ENCODE peak calls at places on chromosomes 3 and 15, in four cellular contexts. One of them, this sample, is unnamed.

GRCh38 chr3:133944181-133944580 is 48.5 kb upstream of the RAB6B start:
- DNase-seq in adrenal gland: no peak
- DNase-seq in GM12891: no peak
- DNase-seq in erythroblast: no peak
- DNase-seq in this sample: no peak

GRCh38 chr3:57961828-57962447 is 46.3 kb upstream of the FLNB start:
- DNase-seq in adrenal gland: no peak
- DNase-seq in GM12891: no peak
- DNase-seq in erythroblast: peak
- DNase-seq in this sample: no peak

GRCh38 chr3:42980909-42981308 is 1.8 kb downstream of the GASK1A start:
- DNase-seq in adrenal gland: no peak
- DNase-seq in GM12891: no peak
- DNase-seq in erythroblast: no peak
- DNase-seq in this sample: no peak

GRCh38 chr3:13161021-13161759 is 88.0 kb upstream of the IQSEC1 start:
- DNase-seq in adrenal gland: no peak
- DNase-seq in GM12891: no peak
- DNase-seq in erythroblast: no peak
- DNase-seq in this sample: peak

GRCh38 chr3:50508821-50509220 is 5.4 kb upstream of the CACNA2D2 start:
- DNase-seq in adrenal gland: no peak
- DNase-seq in GM12891: no peak
- DNase-seq in erythroblast: no peak
- DNase-seq in this sample: no peak

GRCh38 chr3:86923071-86923476 is 67.9 kb downstream of the VGLL3 start:
- DNase-seq in adrenal gland: no peak
- DNase-seq in GM12891: no peak
- DNase-seq in erythroblast: no peak
- DNase-seq in this sample: peak

GRCh38 chr3:172512363-172512762 is 10.9 kb downstream of the TNFSF10 start:
- DNase-seq in adrenal gland: peak
- DNase-seq in GM12891: no peak
- DNase-seq in erythroblast: peak
- DNase-seq in this sample: no peak

GRCh38 chr15:38251726-38252480 is 733 bp upstream of the SPRED1 start:
- DNase-seq in adrenal gland: peak
- DNase-seq in GM12891: peak
- DNase-seq in erythroblast: peak
- DNase-seq in this sample: peak

GRCh38 chr3:107208100-107208499 is 169.1 kb upstream of the CCDC54 start:
- DNase-seq in adrenal gland: peak
- DNase-seq in GM12891: no peak
- DNase-seq in erythroblast: no peak
- DNase-seq in this sample: no peak

GRCh38 chr15:29140475-29141172 is 129.0 kb downstream of the NSMCE3 start:
- DNase-seq in adrenal gland: no peak
- DNase-seq in GM12891: no peak
- DNase-seq in erythroblast: no peak
- DNase-seq in this sample: no peak

GRCh38 chr15:49865925-49866757 is 245.3 kb downstream of the DTWD1 start:
- DNase-seq in adrenal gland: no peak
- DNase-seq in GM12891: no peak
- DNase-seq in erythroblast: no peak
- DNase-seq in this sample: no peak

GRCh38 chr3:187382609-187383151 is 14.5 kb downstream of the RTP4 start:
- DNase-seq in adrenal gland: no peak
- DNase-seq in GM12891: no peak
- DNase-seq in erythroblast: no peak
- DNase-seq in this sample: no peak

GRCh38 chr3:162492446-162493081 is 996.0 kb downstream of the OTOL1 start:
- DNase-seq in adrenal gland: no peak
- DNase-seq in GM12891: no peak
- DNase-seq in erythroblast: no peak
- DNase-seq in this sample: peak

GRCh38 chr15:70154440-70155347 is 57.0 kb upstream of the TLE3 start:
- DNase-seq in adrenal gland: peak
- DNase-seq in GM12891: no peak
- DNase-seq in erythroblast: no peak
- DNase-seq in this sample: no peak

GRCh38 chr3:58388550-58389061 is 45.0 kb downstream of the PDHB start:
- DNase-seq in adrenal gland: no peak
- DNase-seq in GM12891: no peak
- DNase-seq in erythroblast: no peak
- DNase-seq in this sample: no peak

GRCh38 chr3:193816656-193817311 is 223.8 kb downstream of the OPA1 start:
- DNase-seq in adrenal gland: peak
- DNase-seq in GM12891: no peak
- DNase-seq in erythroblast: no peak
- DNase-seq in this sample: no peak

GRCh38 chr15:98599911-98600685 is 48.2 kb upstream of the IGF1R start:
- DNase-seq in adrenal gland: peak
- DNase-seq in GM12891: peak
- DNase-seq in erythroblast: peak
- DNase-seq in this sample: no peak

GRCh38 chr3:24296441-24297205 is 198.0 kb downstream of the THRB start:
- DNase-seq in adrenal gland: no peak
- DNase-seq in GM12891: no peak
- DNase-seq in erythroblast: no peak
- DNase-seq in this sample: no peak

GRCh38 chr3:6622260-6622659 is 238.7 kb upstream of the GRM7 start:
- DNase-seq in adrenal gland: no peak
- DNase-seq in GM12891: no peak
- DNase-seq in erythroblast: no peak
- DNase-seq in this sample: no peak

GRCh38 chr3:110579841-110580550 is 491.6 kb upstream of the NECTIN3 start:
- DNase-seq in adrenal gland: no peak
- DNase-seq in GM12891: no peak
- DNase-seq in erythroblast: no peak
- DNase-seq in this sample: no peak

GRCh38 chr3:52128118-52128683 is 26.0 kb downstream of the POC1A start:
- DNase-seq in adrenal gland: peak
- DNase-seq in GM12891: no peak
- DNase-seq in erythroblast: peak
- DNase-seq in this sample: peak

GRCh38 chr3:23488618-23489017 is 285.5 kb downstream of the UBE2E2 start:
- DNase-seq in adrenal gland: no peak
- DNase-seq in GM12891: no peak
- DNase-seq in erythroblast: no peak
- DNase-seq in this sample: no peak

GRCh38 chr3:188153949-188154757 is at the start of gene LPP:
- DNase-seq in adrenal gland: peak
- DNase-seq in GM12891: peak
- DNase-seq in erythroblast: peak
- DNase-seq in this sample: peak

DNA sequence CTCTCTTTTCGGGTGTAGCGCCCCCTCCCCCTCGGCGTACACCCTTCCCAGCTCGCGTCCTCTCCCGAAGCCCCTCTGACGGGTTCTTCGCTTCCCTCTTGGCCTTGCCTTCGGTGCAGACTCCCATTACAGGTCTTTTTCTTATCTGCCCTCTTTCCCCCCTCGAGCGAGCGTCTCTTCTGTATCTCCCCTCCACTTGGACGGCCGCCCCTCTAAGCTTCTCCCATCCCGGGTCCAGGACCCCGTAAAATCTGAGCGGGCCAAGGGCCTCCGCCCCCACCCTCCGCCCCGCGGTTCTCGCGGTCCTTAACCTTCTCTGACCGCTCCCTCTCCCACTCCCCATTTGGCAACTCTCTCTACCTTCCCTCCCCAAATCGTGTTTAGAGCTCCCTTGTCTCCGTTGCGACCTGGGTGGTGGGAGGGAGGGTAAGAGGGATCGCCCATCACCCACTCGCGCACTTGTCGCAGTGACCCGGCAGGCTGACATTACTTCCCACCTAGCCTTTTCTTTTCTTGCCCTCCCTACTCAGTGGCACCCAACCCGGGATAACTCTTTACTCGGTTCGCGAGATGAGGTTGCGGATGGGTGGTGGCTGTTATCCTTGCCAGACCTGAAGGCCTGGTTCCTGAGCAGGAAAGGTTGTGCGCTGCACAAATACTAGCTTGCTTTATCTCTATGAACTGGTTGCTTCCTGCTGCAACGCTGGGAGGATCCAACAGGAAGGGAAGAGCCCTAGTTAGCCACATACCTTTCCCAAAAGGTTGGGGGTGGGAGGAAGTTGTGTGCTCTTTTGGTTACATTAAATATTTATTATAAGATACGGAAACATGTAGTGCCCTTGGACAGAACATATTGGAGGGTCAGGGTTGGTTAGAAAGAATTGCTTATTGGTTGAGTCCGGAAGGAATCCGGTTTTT is 922 bp downstream of the RAB11A start:
- DNase-seq in adrenal gland: peak
- DNase-seq in GM12891: no peak
- DNase-seq in erythroblast: peak
- DNase-seq in this sample: no peak
- TF ChIP-seq POLR2A in adrenal gland: no peak
- TF ChIP-seq POLR2A in GM12891: no peak
- TF ChIP-seq POLR2A in erythroblast: no peak
- TF ChIP-seq POLR2A in this sample: no peak

DNA sequence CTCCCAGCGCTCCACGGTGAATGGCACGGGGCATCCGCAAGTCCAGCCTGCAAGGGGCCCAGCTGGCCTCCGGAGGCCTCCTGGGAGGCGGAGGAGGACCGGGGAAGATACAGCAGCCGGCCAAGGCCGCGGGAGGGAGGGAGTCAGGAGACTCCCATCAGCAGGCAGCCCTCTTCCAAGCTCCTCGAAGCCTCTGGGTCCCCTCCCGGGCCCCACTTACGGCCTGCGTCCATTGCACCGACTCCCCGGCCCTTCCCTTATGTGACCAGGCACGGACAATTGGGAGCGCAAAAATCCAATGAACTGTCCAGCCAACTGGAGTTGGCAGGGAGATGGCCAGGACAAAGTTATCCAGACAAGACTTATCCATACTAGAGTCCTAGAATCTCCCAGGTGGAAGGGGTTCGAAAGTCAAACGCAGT is 668 bp downstream of the MFGE8 start:
- DNase-seq in adrenal gland: no peak
- DNase-seq in GM12891: no peak
- DNase-seq in erythroblast: no peak
- DNase-seq in this sample: no peak
- TF ChIP-seq POLR2A in adrenal gland: no peak
- TF ChIP-seq POLR2A in GM12891: no peak
- TF ChIP-seq POLR2A in erythroblast: no peak
- TF ChIP-seq POLR2A in this sample: no peak

DNA sequence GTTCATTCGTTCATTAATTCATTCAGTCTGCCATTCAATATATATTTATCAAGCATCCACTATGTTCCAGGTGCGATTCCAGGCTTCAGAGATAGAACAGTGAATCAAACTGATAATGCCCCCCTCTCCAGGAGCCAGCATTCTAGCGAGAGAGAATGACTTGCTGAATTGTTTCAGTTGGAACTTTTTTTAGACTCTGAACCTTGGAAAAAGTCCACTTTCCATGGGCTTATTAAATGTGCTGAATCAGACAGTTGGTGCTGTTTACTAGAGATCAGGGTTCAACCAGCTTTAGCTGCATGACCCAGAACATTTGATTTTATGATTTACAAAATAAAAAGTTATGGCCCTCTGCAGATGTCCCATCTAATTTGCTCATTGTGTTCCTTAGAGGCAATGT is 213.2 kb downstream of the THSD4 start:
- DNase-seq in adrenal gland: no peak
- DNase-seq in GM12891: no peak
- DNase-seq in erythroblast: no peak
- DNase-seq in this sample: no peak
- TF ChIP-seq POLR2A in adrenal gland: no peak
- TF ChIP-seq POLR2A in GM12891: no peak
- TF ChIP-seq POLR2A in erythroblast: no peak
- TF ChIP-seq POLR2A in this sample: no peak

GRCh38 chr3:8355346-8355745 is 146.3 kb upstream of the LMCD1 start:
- DNase-seq in adrenal gland: no peak
- DNase-seq in GM12891: no peak
- DNase-seq in erythroblast: no peak
- DNase-seq in this sample: no peak

GRCh38 chr3:8363200-8363599 is 138.4 kb upstream of the LMCD1 start:
- DNase-seq in adrenal gland: no peak
- DNase-seq in GM12891: no peak
- DNase-seq in erythroblast: no peak
- DNase-seq in this sample: no peak

GRCh38 chr3:8353364-8353763 is 148.3 kb upstream of the LMCD1 start:
- DNase-seq in adrenal gland: no peak
- DNase-seq in GM12891: no peak
- DNase-seq in erythroblast: no peak
- DNase-seq in this sample: no peak

GRCh38 chr3:8352475-8352874 is 149.1 kb upstream of the LMCD1 start:
- DNase-seq in adrenal gland: no peak
- DNase-seq in GM12891: no peak
- DNase-seq in erythroblast: no peak
- DNase-seq in this sample: no peak

DNA sequence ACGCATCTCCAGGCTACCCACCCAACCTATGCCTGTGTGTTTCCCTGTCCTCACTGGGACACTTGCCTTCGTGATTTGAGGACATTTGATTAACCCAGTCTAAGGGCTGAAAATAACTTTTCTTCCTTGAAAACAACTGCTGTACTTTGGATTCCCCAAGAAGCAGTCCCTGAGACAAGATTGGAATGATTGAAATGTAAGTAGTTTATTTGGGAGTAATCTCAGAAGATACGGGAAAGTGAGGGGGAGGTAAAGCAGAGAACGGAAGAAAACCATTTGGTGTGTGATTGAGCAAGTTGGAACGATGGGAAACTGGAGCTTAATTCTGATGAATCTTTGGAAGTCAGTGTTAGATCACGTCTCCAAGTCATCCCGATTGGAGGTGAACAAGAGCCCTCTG is 143.8 kb upstream of the LMCD1 start:
- DNase-seq in adrenal gland: no peak
- DNase-seq in GM12891: no peak
- DNase-seq in erythroblast: no peak
- DNase-seq in this sample: no peak
- TF ChIP-seq POLR2A in adrenal gland: no peak
- TF ChIP-seq POLR2A in GM12891: no peak
- TF ChIP-seq POLR2A in erythroblast: no peak
- TF ChIP-seq POLR2A in this sample: no peak

GRCh38 chr3:44554626-44555592 is at the start of gene ZKSCAN7:
- DNase-seq in adrenal gland: peak
- DNase-seq in GM12891: peak
- DNase-seq in erythroblast: peak
- DNase-seq in this sample: no peak
- TF ChIP-seq POLR2A in adrenal gland: no peak
- TF ChIP-seq POLR2A in GM12891: peak
- TF ChIP-seq POLR2A in erythroblast: no peak
- TF ChIP-seq POLR2A in this sample: no peak

This sample was measured in H54.